ENCODE peak calls at places on chromosomes 6 and 20, in six cellular contexts. One of them, this sample, is unnamed.

GRCh38 chr6:11692451-11693376 is 85.9 kb downstream of the ADTRP start:
- DNase-seq in H1: no peak
- DNase-seq in psoas muscle: no peak
- DNase-seq in AG09319: no peak
- DNase-seq in GM13977: no peak
- DNase-seq in nephron progenitor cell: no peak
- DNase-seq in this sample: no peak

GRCh38 chr6:148309301-148309700 is 33.3 kb upstream of the SASH1 start:
- DNase-seq in GM13977: no peak
- DNase-seq in AG09319: no peak
- DNase-seq in psoas muscle: no peak
- DNase-seq in H1: no peak
- DNase-seq in nephron progenitor cell: no peak
- DNase-seq in this sample: no peak

GRCh38 chr6:14209005-14209404 is 91.4 kb downstream of the CD83 start:
- DNase-seq in AG09319: no peak
- DNase-seq in GM13977: no peak
- DNase-seq in H1: no peak
- DNase-seq in nephron progenitor cell: no peak
- DNase-seq in psoas muscle: no peak
- DNase-seq in this sample: no peak

GRCh38 chr20:49140411-49140810 is 47.7 kb downstream of the STAU1 start:
- DNase-seq in GM13977: no peak
- DNase-seq in H1: no peak
- DNase-seq in nephron progenitor cell: no peak
- DNase-seq in psoas muscle: no peak
- DNase-seq in AG09319: no peak
- DNase-seq in this sample: no peak

GRCh38 chr6:17866876-17867444 is 120.5 kb downstream of the KIF13A start:
- DNase-seq in psoas muscle: no peak
- DNase-seq in AG09319: no peak
- DNase-seq in nephron progenitor cell: no peak
- DNase-seq in H1: no peak
- DNase-seq in GM13977: no peak
- DNase-seq in this sample: no peak

GRCh38 chr6:116397960-116398359 is 27.2 kb downstream of the DSE start:
- DNase-seq in AG09319: no peak
- DNase-seq in nephron progenitor cell: no peak
- DNase-seq in psoas muscle: no peak
- DNase-seq in GM13977: no peak
- DNase-seq in H1: no peak
- DNase-seq in this sample: no peak

GRCh38 chr6:127102299-127102698 is 16.2 kb upstream of the RSPO3 start:
- DNase-seq in psoas muscle: no peak
- DNase-seq in nephron progenitor cell: no peak
- DNase-seq in AG09319: peak
- DNase-seq in H1: no peak
- DNase-seq in GM13977: no peak
- DNase-seq in this sample: peak

GRCh38 chr6:123402052-123402451 is 234.7 kb downstream of the TRDN start:
- DNase-seq in H1: no peak
- DNase-seq in GM13977: peak
- DNase-seq in AG09319: no peak
- DNase-seq in psoas muscle: no peak
- DNase-seq in nephron progenitor cell: no peak
- DNase-seq in this sample: no peak

GRCh38 chr20:31720486-31721407 is 1.9 kb downstream of the BCL2L1 start:
- DNase-seq in H1: no peak
- DNase-seq in GM13977: peak
- DNase-seq in psoas muscle: no peak
- DNase-seq in AG09319: no peak
- DNase-seq in nephron progenitor cell: no peak
- DNase-seq in this sample: no peak

GRCh38 chr6:128327890-128328289 is 192.5 kb downstream of the PTPRK start:
- DNase-seq in GM13977: peak
- DNase-seq in psoas muscle: no peak
- DNase-seq in nephron progenitor cell: no peak
- DNase-seq in H1: peak
- DNase-seq in AG09319: no peak
- DNase-seq in this sample: no peak

DNA sequence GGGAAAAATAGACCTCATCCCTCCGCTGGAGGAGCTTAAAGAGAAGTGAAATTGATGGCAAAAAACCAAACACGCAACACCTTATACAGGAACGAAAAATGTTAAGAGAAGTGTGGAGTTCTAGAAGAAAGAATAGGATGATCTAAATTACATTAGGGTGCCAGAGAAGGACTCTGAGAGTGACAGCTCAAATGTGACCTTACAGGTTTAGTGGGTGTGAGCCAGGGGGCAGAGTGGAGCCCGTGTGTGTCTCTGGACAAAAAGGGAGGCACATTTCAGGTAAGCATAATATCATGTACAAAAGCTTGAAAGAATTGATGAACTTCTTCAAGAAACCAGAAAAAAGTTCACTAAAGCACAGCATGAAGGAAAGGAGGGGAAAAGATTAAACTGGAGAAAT is 20.8 kb downstream of the HLA-DRA start:
- DNase-seq in GM13977: no peak
- DNase-seq in psoas muscle: no peak
- DNase-seq in nephron progenitor cell: no peak
- DNase-seq in H1: no peak
- DNase-seq in AG09319: no peak
- DNase-seq in this sample: no peak
- TF ChIP-seq CTCF in GM13977: peak
- TF ChIP-seq CTCF in psoas muscle: no peak
- TF ChIP-seq CTCF in nephron progenitor cell: no peak
- TF ChIP-seq CTCF in H1: no peak
- TF ChIP-seq CTCF in AG09319: no peak
- TF ChIP-seq CTCF in this sample: no peak

GRCh38 chr6:109397020-109397419 is 14.8 kb upstream of the CD164 start:
- DNase-seq in GM13977: no peak
- DNase-seq in psoas muscle: no peak
- DNase-seq in nephron progenitor cell: no peak
- DNase-seq in H1: no peak
- DNase-seq in AG09319: no peak
- DNase-seq in this sample: no peak
- TF ChIP-seq CTCF in GM13977: peak
- TF ChIP-seq CTCF in psoas muscle: peak
- TF ChIP-seq CTCF in nephron progenitor cell: no peak
- TF ChIP-seq CTCF in H1: peak
- TF ChIP-seq CTCF in AG09319: peak
- TF ChIP-seq CTCF in this sample: no peak

DNA sequence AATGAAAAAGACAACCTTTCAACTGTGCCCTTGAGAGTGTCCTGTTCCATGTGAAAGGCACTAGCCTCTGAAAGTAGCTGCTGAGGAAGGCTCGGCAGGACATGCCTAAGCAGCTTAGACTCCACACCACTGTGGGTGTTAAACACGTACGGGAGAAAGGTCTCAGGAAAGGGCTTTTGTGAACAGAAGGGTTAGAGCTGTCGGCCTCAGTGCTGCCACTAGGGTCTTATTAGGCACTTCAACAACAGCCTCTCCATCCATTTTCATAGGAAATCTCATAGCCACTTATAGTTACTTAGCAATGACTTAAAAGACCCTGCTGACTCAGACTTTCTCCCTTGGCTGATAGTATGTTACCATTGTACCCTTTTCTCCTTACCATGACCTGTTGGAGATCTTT is 662.8 kb downstream of the TBC1D32 start:
- DNase-seq in GM13977: no peak
- DNase-seq in H1: peak
- DNase-seq in AG09319: no peak
- DNase-seq in psoas muscle: no peak
- DNase-seq in nephron progenitor cell: peak
- DNase-seq in this sample: no peak
- TF ChIP-seq CTCF in GM13977: no peak
- TF ChIP-seq CTCF in H1: peak
- TF ChIP-seq CTCF in AG09319: no peak
- TF ChIP-seq CTCF in psoas muscle: no peak
- TF ChIP-seq CTCF in nephron progenitor cell: no peak
- TF ChIP-seq CTCF in this sample: no peak

GRCh38 chr6:72944660-72945059 is 280.6 kb downstream of the KHDC1L start:
- DNase-seq in psoas muscle: no peak
- DNase-seq in nephron progenitor cell: no peak
- DNase-seq in H1: no peak
- DNase-seq in GM13977: no peak
- DNase-seq in AG09319: no peak
- DNase-seq in this sample: no peak

GRCh38 chr6:72943699-72944098 is 281.6 kb downstream of the KHDC1L start:
- DNase-seq in psoas muscle: no peak
- DNase-seq in nephron progenitor cell: no peak
- DNase-seq in AG09319: no peak
- DNase-seq in H1: no peak
- DNase-seq in GM13977: no peak
- DNase-seq in this sample: no peak

GRCh38 chr6:72948153-72948552 is 277.1 kb downstream of the KHDC1L start:
- DNase-seq in nephron progenitor cell: no peak
- DNase-seq in GM13977: no peak
- DNase-seq in H1: no peak
- DNase-seq in AG09319: no peak
- DNase-seq in psoas muscle: no peak
- DNase-seq in this sample: no peak

GRCh38 chr6:72947534-72947933 is 277.8 kb downstream of the KHDC1L start:
- DNase-seq in GM13977: no peak
- DNase-seq in H1: no peak
- DNase-seq in AG09319: no peak
- DNase-seq in nephron progenitor cell: no peak
- DNase-seq in psoas muscle: no peak
- DNase-seq in this sample: no peak

DNA sequence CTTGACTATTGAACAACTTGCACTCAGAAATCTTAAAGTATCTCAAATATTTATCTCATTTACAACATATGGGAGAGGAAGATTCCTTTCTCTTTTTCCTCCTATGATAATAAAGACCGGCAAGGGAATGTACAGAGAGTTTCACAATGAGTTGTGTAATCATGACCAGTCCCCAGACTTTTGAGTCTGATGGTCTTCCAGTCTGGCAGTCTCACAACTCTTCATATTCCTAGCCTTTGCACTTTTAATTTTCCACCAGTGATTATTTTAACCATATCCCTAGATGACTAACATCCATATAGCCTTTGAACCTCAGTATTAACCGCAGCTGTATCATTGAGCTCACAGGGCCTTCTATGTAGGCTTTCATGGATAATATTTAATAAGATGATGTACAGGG is 278.5 kb downstream of the KHDC1L start:
- DNase-seq in H1: no peak
- DNase-seq in psoas muscle: no peak
- DNase-seq in GM13977: no peak
- DNase-seq in nephron progenitor cell: no peak
- DNase-seq in AG09319: no peak
- DNase-seq in this sample: no peak
- TF ChIP-seq CTCF in H1: no peak
- TF ChIP-seq CTCF in psoas muscle: no peak
- TF ChIP-seq CTCF in GM13977: no peak
- TF ChIP-seq CTCF in nephron progenitor cell: no peak
- TF ChIP-seq CTCF in AG09319: no peak
- TF ChIP-seq CTCF in this sample: no peak

This sample was measured in tibial artery.